ENCODE peak calls at places on chromosomes 2 and 18, in nine cellular contexts. U, T, Y, N, D, Z, H, J and V are unnamed samples.

GRCh38 chr18:24089626-24090337 is 49.1 kb upstream of the CABYR start:
- DNase-seq in U (no peak), T (no peak), Z (no peak), D (no peak), H (no peak), N (no peak), Y (no peak), J (no peak), V (no peak)

GRCh38 chr18:63460414-63460813 is 16.3 kb upstream of the SERPINB5 start:
- DNase-seq in T (no peak), H (no peak), N (no peak), U (no peak), J (no peak), D (no peak), Y (no peak), Z (no peak), V (no peak)

GRCh38 chr2:113872201-113872600 is 17.7 kb upstream of the ACTR3 start:
- DNase-seq in Z (no peak), U (no peak), Y (no peak), D (no peak), J (peak), N (no peak), T (peak), H (no peak), V (peak)

GRCh38 chr2:157334797-157335196 is 9.2 kb upstream of the ERMN start:
- DNase-seq in J (no peak), T (no peak), N (no peak), H (no peak), Z (no peak), D (no peak), Y (no peak), U (no peak), V (no peak)

GRCh38 chr2:219676586-219676985 is 49.2 kb downstream of the SLC4A3 start:
- DNase-seq in Z (no peak), N (no peak), J (no peak), U (no peak), D (no peak), Y (no peak), T (no peak), H (peak), V (peak)

GRCh38 chr18:12106516-12106915 is 12.9 kb downstream of the ANKRD62 start:
- DNase-seq in J (no peak), H (no peak), T (no peak), Y (no peak), Z (no peak), N (no peak), D (no peak), U (no peak), V (no peak)

GRCh38 chr2:158543957-158544356 is 87.2 kb downstream of the PKP4 start:
- DNase-seq in U (no peak), Z (no peak), D (no peak), T (no peak), N (no peak), J (no peak), H (no peak), Y (no peak), V (no peak)

GRCh38 chr2:29293830-29294438 is 178.7 kb downstream of the CLIP4 start:
- DNase-seq in Y (no peak), U (no peak), N (no peak), Z (no peak), T (peak), D (peak), J (peak), H (peak), V (peak)

GRCh38 chr2:40129725-40130124 is 322.2 kb downstream of the SLC8A1 start:
- DNase-seq in T (no peak), Z (peak), H (no peak), Y (no peak), N (no peak), U (no peak), D (no peak), J (no peak), V (no peak)

GRCh38 chr2:121529439-121530209 is 1.1 kb upstream of the RNU4ATAC start:
- DNase-seq in U (no peak), H (peak), N (no peak), T (peak), Z (peak), Y (no peak), D (no peak), J (peak), V (peak)

GRCh38 chr2:172098287-172098649 is 4.4 kb downstream of the DLX2 start:
- DNase-seq in J (peak), Z (no peak), N (no peak), D (no peak), H (no peak), Y (no peak), U (no peak), T (peak), V (no peak)

GRCh38 chr18:10860937-10861336 is 288.4 kb downstream of the PIEZO2 start:
- DNase-seq in N (no peak), T (no peak), D (no peak), H (no peak), U (no peak), J (no peak), Y (no peak), Z (no peak), V (no peak)

GRCh38 chr2:54722641-54723299 is 692 bp upstream of the EML6 start:
- DNase-seq in J (peak), N (no peak), H (peak), Y (no peak), T (peak), U (no peak), D (peak), Z (no peak), V (no peak)

GRCh38 chr2:1593371-1594205 is 150.7 kb downstream of the PXDN start:
- DNase-seq in Y (no peak), N (no peak), D (no peak), J (peak), T (peak), U (no peak), H (peak), Z (peak), V (peak)